ENCODE peak calls at places on chromosomes 1 and 21, in five cellular contexts. One of them, this sample, is unnamed.
A peak's percentile ranks its signal among the peaks of the same experiment; 100 is the strongest.

GRCh38 chr1:234743866-234744581 is 134.0 kb upstream of the IRF2BP2 start:
- DNase-seq in stimulated activated CD4-positive, alpha-beta T cell treated with anti-CD3 and anti-CD28 coated beads, Interleukin-2, amount 100 ng/mL, for 48 hours: no peak
- DNase-seq in fibroblast of mammary gland: no peak
- DNase-seq in HCT116: no peak
- DNase-seq in WTC11: peak; percentile 34
- DNase-seq in this sample: peak; percentile 96

GRCh38 chr1:15915991-15916390 is 59.9 kb downstream of the ZBTB17 start:
- DNase-seq in WTC11: no peak
- DNase-seq in fibroblast of mammary gland: peak; percentile 21
- DNase-seq in stimulated activated CD4-positive, alpha-beta T cell treated with anti-CD3 and anti-CD28 coated beads, Interleukin-2, amount 100 ng/mL, for 48 hours: no peak
- DNase-seq in HCT116: no peak
- DNase-seq in this sample: no peak

GRCh38 chr1:223496883-223497282 is 103.7 kb downstream of the CCDC185 start:
- DNase-seq in fibroblast of mammary gland: no peak
- DNase-seq in HCT116: no peak
- DNase-seq in WTC11: no peak
- DNase-seq in stimulated activated CD4-positive, alpha-beta T cell treated with anti-CD3 and anti-CD28 coated beads, Interleukin-2, amount 100 ng/mL, for 48 hours: no peak
- DNase-seq in this sample: no peak

GRCh38 chr21:36816556-36817130 is 117.7 kb downstream of the SIM2 start:
- DNase-seq in stimulated activated CD4-positive, alpha-beta T cell treated with anti-CD3 and anti-CD28 coated beads, Interleukin-2, amount 100 ng/mL, for 48 hours: no peak
- DNase-seq in WTC11: no peak
- DNase-seq in HCT116: no peak
- DNase-seq in fibroblast of mammary gland: no peak
- DNase-seq in this sample: no peak

GRCh38 chr1:111625263-111625662 is 5.7 kb downstream of the RAP1A start:
- DNase-seq in fibroblast of mammary gland: no peak
- DNase-seq in HCT116: no peak
- DNase-seq in stimulated activated CD4-positive, alpha-beta T cell treated with anti-CD3 and anti-CD28 coated beads, Interleukin-2, amount 100 ng/mL, for 48 hours: no peak
- DNase-seq in WTC11: no peak
- DNase-seq in this sample: no peak

GRCh38 chr1:212447478-212447877 is 14.8 kb downstream of the NENF start:
- DNase-seq in fibroblast of mammary gland: no peak
- DNase-seq in HCT116: no peak
- DNase-seq in WTC11: no peak
- DNase-seq in stimulated activated CD4-positive, alpha-beta T cell treated with anti-CD3 and anti-CD28 coated beads, Interleukin-2, amount 100 ng/mL, for 48 hours: no peak
- DNase-seq in this sample: no peak

GRCh38 chr21:44455524-44456206 is 355 bp downstream of the LRRC3 start:
- DNase-seq in fibroblast of mammary gland: peak; percentile 33
- DNase-seq in HCT116: no peak
- DNase-seq in WTC11: peak; percentile 43
- DNase-seq in stimulated activated CD4-positive, alpha-beta T cell treated with anti-CD3 and anti-CD28 coated beads, Interleukin-2, amount 100 ng/mL, for 48 hours: peak; percentile 26
- DNase-seq in this sample: no peak

GRCh38 chr1:188706742-188707141 is 1770.9 kb downstream of the BRINP3 start:
- DNase-seq in HCT116: peak; percentile 91
- DNase-seq in stimulated activated CD4-positive, alpha-beta T cell treated with anti-CD3 and anti-CD28 coated beads, Interleukin-2, amount 100 ng/mL, for 48 hours: no peak
- DNase-seq in fibroblast of mammary gland: no peak
- DNase-seq in WTC11: no peak
- DNase-seq in this sample: peak; percentile 87

GRCh38 chr1:42043182-42043581 is 110.0 kb upstream of the GUCA2B start:
- DNase-seq in WTC11: no peak
- DNase-seq in HCT116: no peak
- DNase-seq in stimulated activated CD4-positive, alpha-beta T cell treated with anti-CD3 and anti-CD28 coated beads, Interleukin-2, amount 100 ng/mL, for 48 hours: no peak
- DNase-seq in fibroblast of mammary gland: no peak
- DNase-seq in this sample: no peak

GRCh38 chr1:201511925-201512539 is 5.1 kb upstream of the CSRP1 start:
- DNase-seq in stimulated activated CD4-positive, alpha-beta T cell treated with anti-CD3 and anti-CD28 coated beads, Interleukin-2, amount 100 ng/mL, for 48 hours: no peak
- DNase-seq in fibroblast of mammary gland: no peak
- DNase-seq in WTC11: peak; percentile 69
- DNase-seq in HCT116: no peak
- DNase-seq in this sample: no peak

GRCh38 chr1:99525313-99525712 is 120.6 kb upstream of the PALMD start:
- DNase-seq in WTC11: no peak
- DNase-seq in stimulated activated CD4-positive, alpha-beta T cell treated with anti-CD3 and anti-CD28 coated beads, Interleukin-2, amount 100 ng/mL, for 48 hours: no peak
- DNase-seq in fibroblast of mammary gland: no peak
- DNase-seq in HCT116: no peak
- DNase-seq in this sample: no peak

GRCh38 chr1:66211521-66211920 is 322.4 kb upstream of the SGIP1 start:
- DNase-seq in fibroblast of mammary gland: peak; percentile 11
- DNase-seq in stimulated activated CD4-positive, alpha-beta T cell treated with anti-CD3 and anti-CD28 coated beads, Interleukin-2, amount 100 ng/mL, for 48 hours: no peak
- DNase-seq in WTC11: no peak
- DNase-seq in HCT116: no peak
- DNase-seq in this sample: no peak

GRCh38 chr1:98086796-98087195 is 166.0 kb upstream of the DPYD start:
- DNase-seq in fibroblast of mammary gland: peak; percentile 94
- DNase-seq in WTC11: no peak
- DNase-seq in HCT116: peak; percentile 88
- DNase-seq in stimulated activated CD4-positive, alpha-beta T cell treated with anti-CD3 and anti-CD28 coated beads, Interleukin-2, amount 100 ng/mL, for 48 hours: no peak
- DNase-seq in this sample: peak; percentile 87

GRCh38 chr1:18073066-18073642 is 34.4 kb upstream of the IGSF21 start:
- DNase-seq in WTC11: no peak
- DNase-seq in fibroblast of mammary gland: no peak
- DNase-seq in HCT116: no peak
- DNase-seq in stimulated activated CD4-positive, alpha-beta T cell treated with anti-CD3 and anti-CD28 coated beads, Interleukin-2, amount 100 ng/mL, for 48 hours: no peak
- DNase-seq in this sample: no peak

GRCh38 chr1:116716391-116716790 is 37.8 kb upstream of the CD2 start:
- DNase-seq in fibroblast of mammary gland: no peak
- DNase-seq in HCT116: no peak
- DNase-seq in stimulated activated CD4-positive, alpha-beta T cell treated with anti-CD3 and anti-CD28 coated beads, Interleukin-2, amount 100 ng/mL, for 48 hours: no peak
- DNase-seq in WTC11: no peak
- DNase-seq in this sample: no peak

GRCh38 chr21:45531393-45532215 is 10.6 kb downstream of the SLC19A1 start:
- DNase-seq in stimulated activated CD4-positive, alpha-beta T cell treated with anti-CD3 and anti-CD28 coated beads, Interleukin-2, amount 100 ng/mL, for 48 hours: no peak
- DNase-seq in HCT116: no peak
- DNase-seq in fibroblast of mammary gland: no peak
- DNase-seq in WTC11: peak; percentile 14
- DNase-seq in this sample: no peak

GRCh38 chr21:32921632-32922230 is 104.0 kb upstream of the OLIG2 start:
- DNase-seq in stimulated activated CD4-positive, alpha-beta T cell treated with anti-CD3 and anti-CD28 coated beads, Interleukin-2, amount 100 ng/mL, for 48 hours: peak; percentile 59
- DNase-seq in WTC11: peak; percentile 72
- DNase-seq in HCT116: peak; percentile 29
- DNase-seq in fibroblast of mammary gland: peak; percentile 33
- DNase-seq in this sample: no peak